ENCODE peak calls at places on chromosomes 11 and 22, in nine cellular contexts. M is fibroblast of lung; K is GM23338; L is naive thymus-derived CD4-positive, alpha-beta T cell; W is psoas muscle; Y is pancreas; S is endothelial cell of umbilical vein; R is mesenchymal stem cell; F is PC-3. P is an unnamed sample.

GRCh38 chr22:18954941-18955571 is 19.0 kb upstream of the PRODH start:
- DNase-seq in Y (peak; percentile 60), K (no peak), S (no peak), F (no peak), L (no peak), W (no peak), M (no peak), R (no peak), P (no peak)

GRCh38 chr22:30947163-30947820 is 21.3 kb downstream of the MORC2 start:
- DNase-seq in S (peak; percentile 12), W (no peak), Y (no peak), F (no peak), K (no peak), R (no peak), M (no peak), L (no peak), P (peak; percentile 31)

GRCh38 chr11:66971483-66971882 is 3.6 kb upstream of the C11orf86 start:
- DNase-seq in L (no peak), K (no peak), M (no peak), W (no peak), S (no peak), F (no peak), R (peak; percentile 45), Y (no peak), P (no peak)

GRCh38 chr11:120383518-120384155 is 47.4 kb downstream of the ARHGEF12 start:
- DNase-seq in F (peak; percentile 30), M (no peak), L (no peak), K (no peak), W (no peak), S (no peak), R (no peak), Y (no peak), P (no peak)

GRCh38 chr11:131688056-131688693 is 317.8 kb downstream of the NTM start:
- DNase-seq in W (peak; percentile 51), L (no peak), M (peak; percentile 42), R (peak; percentile 53), Y (peak; percentile 80), K (peak; percentile 82), F (peak; percentile 63), S (peak; percentile 54), P (peak; percentile 47)

GRCh38 chr11:110077866-110078325 is 15.3 kb upstream of the ZC3H12C start:
- DNase-seq in Y (no peak), L (no peak), R (peak; percentile 82), W (no peak), M (peak; percentile 71), F (peak; percentile 92), K (peak; percentile 6), S (peak; percentile 68), P (no peak)

GRCh38 chr22:44595841-44596341 is 97.9 kb upstream of the RTL6 start:
- DNase-seq in L (no peak), S (peak; percentile 21), F (no peak), R (peak; percentile 59), M (peak; percentile 60), Y (peak; percentile 34), W (no peak), K (no peak), P (no peak)

GRCh38 chr11:82046778-82047177 is 686.9 kb downstream of the FAM181B start:
- DNase-seq in L (no peak), K (no peak), Y (no peak), F (no peak), S (no peak), M (peak; percentile 58), W (no peak), R (no peak), P (no peak)

GRCh38 chr11:124748100-124748418 is 4.0 kb downstream of the VSIG2 start:
- DNase-seq in K (no peak), Y (no peak), M (no peak), L (no peak), W (no peak), S (no peak), F (no peak), R (no peak), P (no peak)

GRCh38 chr11:124747406-124748099 is 4.5 kb downstream of the VSIG2 start:
- DNase-seq in F (no peak), M (no peak), Y (no peak), S (peak; percentile 50), W (no peak), R (no peak), L (no peak), K (no peak), P (no peak)

GRCh38 chr11:124745270-124745834 is 5.6 kb downstream of the NRGN start:
- DNase-seq in F (no peak), L (no peak), Y (no peak), R (no peak), K (no peak), W (no peak), M (no peak), S (no peak), P (no peak)

GRCh38 chr11:124745835-124746620 is 6.0 kb downstream of the VSIG2 start:
- DNase-seq in S (no peak), Y (peak; percentile 76), K (peak; percentile 80), R (no peak), W (no peak), F (no peak), L (no peak), M (no peak), P (no peak)

DNA sequence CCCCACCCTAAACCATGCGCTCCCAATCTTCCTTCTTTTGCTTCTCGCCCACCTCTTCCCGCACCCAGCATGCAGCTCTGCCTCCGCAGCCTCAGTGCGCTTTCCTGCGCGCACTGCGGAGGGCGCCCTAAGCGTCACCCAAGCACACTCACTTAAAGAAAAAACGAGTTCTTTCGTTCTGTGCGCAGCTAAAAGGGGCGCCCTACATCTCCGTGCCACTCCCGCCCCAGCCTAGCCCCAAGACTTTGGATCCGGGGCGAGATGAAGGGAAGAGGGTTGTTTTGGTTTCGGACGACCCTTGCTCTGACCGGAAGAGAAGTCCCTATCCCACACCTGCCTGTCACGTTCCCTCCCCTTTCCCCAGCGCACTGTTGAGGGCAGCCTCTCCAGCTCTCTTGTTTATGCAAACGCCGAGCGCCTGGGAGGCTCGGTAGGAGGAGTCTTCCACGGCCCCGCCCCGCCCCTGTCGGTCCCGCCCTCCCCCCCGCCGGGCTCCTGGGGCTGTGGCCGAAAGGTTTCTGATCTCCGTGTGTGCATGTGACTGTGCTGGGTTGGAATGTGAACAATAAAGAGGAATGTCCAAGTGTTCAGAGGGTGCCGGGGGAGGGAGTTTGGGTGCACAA is 5.3 kb downstream of the VSIG2 start:
- DNase-seq in F (peak; percentile 79), Y (peak; percentile 92), L (peak; percentile 85), K (peak; percentile 94), W (peak; percentile 64), R (peak; percentile 74), M (peak; percentile 58), S (peak; percentile 93), P (peak; percentile 70)
- H3K4me3 ChIP-seq in F (peak overlapping the region; percentile 67), Y (peak overlapping the region; percentile 62), L (peak overlapping the region; percentile 99), K (peak overlapping the region; percentile 90), W (peak overlapping the region; percentile 71), R (peak overlapping the region; percentile 46), M (peak overlapping the region; percentile 30), S (peak overlapping the region; percentile 46), P (peak overlapping the region; percentile 66)

DNA sequence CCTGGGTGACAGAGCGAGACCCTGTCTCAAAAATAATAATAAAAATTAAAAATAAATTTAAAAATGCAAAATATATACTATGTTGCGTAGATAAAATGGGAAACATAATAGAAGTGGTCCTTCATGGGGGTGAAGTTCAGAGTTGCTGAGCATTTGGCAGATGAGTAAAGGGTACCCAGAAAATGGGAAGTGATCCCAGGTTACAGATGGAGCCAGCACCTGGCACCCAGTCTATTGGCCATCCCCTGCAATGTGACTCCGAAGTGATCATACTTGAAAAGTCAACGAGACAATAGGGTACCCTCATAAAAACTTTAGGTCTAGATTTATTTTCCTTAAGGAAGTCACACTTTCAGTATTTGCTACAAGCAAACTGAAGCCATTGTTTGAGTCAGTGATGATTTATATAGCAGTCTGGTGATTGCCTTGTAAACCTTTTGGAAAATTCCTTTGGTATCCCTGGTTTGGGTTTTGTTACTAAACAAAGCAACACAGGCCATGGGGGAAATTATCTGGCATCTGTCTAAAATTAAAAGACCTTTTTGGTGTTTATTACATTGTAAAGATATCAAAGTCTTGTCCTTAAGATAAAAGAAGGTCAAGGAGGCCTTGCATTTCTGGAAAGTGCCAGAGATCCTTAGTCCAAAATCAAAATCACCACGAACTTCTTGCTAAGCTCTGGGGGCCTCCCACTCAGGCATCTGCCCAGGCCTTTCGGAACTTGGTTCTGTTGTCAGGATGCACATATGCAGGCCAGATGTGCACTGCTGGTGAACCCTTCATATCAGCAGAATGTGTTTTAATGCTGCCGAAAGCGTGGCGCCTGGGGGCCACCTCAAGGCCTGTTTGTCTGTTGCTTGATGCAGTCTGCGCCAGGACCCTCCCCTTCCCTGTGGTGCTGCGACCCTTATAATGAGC is 4.3 kb downstream of the SMARCB1 start:
- DNase-seq in M (peak; percentile 45), Y (peak; percentile 24), W (no peak), F (no peak), L (no peak), S (no peak), R (no peak), K (no peak), P (peak; percentile 69)
- H3K4me1 ChIP-seq in M (peaks cover 12% of the 10 kb centered on the region), Y (peaks cover 24% of the 10 kb centered on the region), W (peaks cover 26% of the 10 kb centered on the region), F (peaks cover 14% of the 10 kb centered on the region), L (peaks cover 12% of the 10 kb centered on the region), S (peaks cover 13% of the 10 kb centered on the region), R (peaks cover 15% of the 10 kb centered on the region), K (peaks cover 27% of the 10 kb centered on the region), P (peaks cover 62% of the 10 kb centered on the region)

DNA sequence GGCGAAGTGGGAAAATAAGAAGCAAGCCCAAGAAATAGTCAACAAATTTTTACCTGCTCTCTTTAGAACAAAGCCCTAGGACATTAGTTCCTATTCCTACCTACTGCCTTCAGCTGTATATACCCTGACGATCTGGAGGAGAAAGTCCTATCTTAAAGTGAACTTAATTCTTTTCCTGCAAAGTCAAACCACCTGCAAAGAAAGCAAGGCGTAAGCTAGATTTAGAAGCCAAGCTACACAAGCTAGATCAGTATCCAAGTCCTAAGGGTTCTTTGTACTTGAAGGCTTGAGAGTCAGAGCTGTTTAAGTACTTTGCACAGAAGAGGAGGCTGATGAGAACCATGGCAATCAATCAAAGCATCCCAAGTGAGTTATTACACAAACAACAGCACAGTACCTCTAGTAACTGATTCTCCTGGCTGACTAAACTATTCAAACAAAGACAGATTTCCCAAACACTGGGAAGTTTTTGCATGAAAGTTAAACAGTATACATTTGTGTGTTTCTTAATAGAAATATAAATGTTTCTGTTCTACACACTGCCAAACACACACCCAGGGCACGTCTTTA is 1.9 kb downstream of the CDON start:
- DNase-seq in L (no peak), S (no peak), Y (no peak), F (peak; percentile 60), K (no peak), M (no peak), W (no peak), R (no peak), P (no peak)
- H3K4me3 ChIP-seq in L (no peak overlapping the region), S (no peak overlapping the region), Y (no peak overlapping the region), F (no peak overlapping the region), K (no peak overlapping the region), M (no peak overlapping the region), W (no peak overlapping the region), R (no peak overlapping the region), P (peak overlapping the region; percentile 82)

DNA sequence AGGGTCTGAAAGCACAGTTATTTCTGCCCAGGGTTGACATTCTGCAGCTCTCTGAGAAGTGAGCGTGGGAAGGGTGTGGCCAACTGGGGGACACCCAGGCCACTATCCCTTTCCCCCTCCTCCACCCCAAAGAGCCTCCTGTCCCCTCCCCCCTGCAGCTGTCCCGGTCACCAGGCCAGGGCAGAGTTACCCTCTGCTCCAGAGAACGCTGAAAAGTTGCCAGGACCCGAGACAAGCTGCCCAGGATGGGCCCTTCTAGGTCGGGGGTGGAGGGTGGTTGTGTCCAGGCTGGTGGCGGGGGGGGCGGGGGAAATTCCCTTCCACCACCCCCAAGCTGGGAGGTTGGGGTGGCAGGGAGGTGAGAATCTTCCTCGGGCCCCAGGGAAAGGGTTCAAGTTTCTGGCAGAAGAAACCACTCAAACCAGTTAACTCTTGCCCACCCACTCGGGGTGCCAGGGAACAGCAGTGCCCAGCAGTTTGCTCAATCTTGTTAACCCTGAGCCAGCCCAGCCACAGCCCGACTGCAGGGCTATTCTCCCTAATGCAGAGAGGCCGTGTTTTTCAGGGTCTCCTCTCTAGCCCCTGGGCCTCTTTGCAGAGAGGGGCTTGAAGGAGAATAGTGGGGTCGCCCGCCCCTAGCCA is 615 bp downstream of the LGALS1 start:
- DNase-seq in S (peak; percentile 23), W (peak; percentile 77), R (peak; percentile 45), F (peak; percentile 40), K (peak; percentile 26), M (peak; percentile 25), Y (no peak), L (no peak), P (peak; percentile 68)
- H3K4me1 ChIP-seq in S (peaks cover 9% of the 10 kb centered on the region), W (peaks cover 27% of the 10 kb centered on the region), R (peaks cover 29% of the 10 kb centered on the region), F (peaks cover 11% of the 10 kb centered on the region), K (peaks cover 11% of the 10 kb centered on the region), M (peaks cover 10% of the 10 kb centered on the region), Y (peaks cover 29% of the 10 kb centered on the region), L (peaks cover 39% of the 10 kb centered on the region), P (peaks cover 74% of the 10 kb centered on the region)

P was measured in left ventricle myocardium inferior.